ENCODE peak calls at places on chromosome 19, in four cellular contexts. Z is WTC11, Y is PC-9, R is Peyer's patch. V is an unnamed sample.

GRCh38 chr19:17865364-17866311 is 5.9 kb downstream of the RPL18A start:
- DNase-seq in Z (no peak), R (no peak), Y (peak), V (no peak)

GRCh38 chr19:491146-491741 is 5.0 kb upstream of the MADCAM1 start:
- DNase-seq in Z (peak), Y (no peak), R (no peak), V (no peak)

GRCh38 chr19:2982983-2983350 is 5.6 kb downstream of the TLE6 start:
- DNase-seq in Y (no peak), R (no peak), Z (no peak), V (no peak)

GRCh38 chr19:13172335-13173128 is 22.3 kb downstream of the IER2 start:
- DNase-seq in R (peak), Y (peak), Z (no peak), V (no peak)

GRCh38 chr19:18119243-18120105 is 21.9 kb downstream of the MAST3 start:
- DNase-seq in R (peak), Y (no peak), Z (no peak), V (no peak)

GRCh38 chr19:295687-296370 is 4.6 kb upstream of the PLPP2 start:
- DNase-seq in R (no peak), Z (no peak), Y (no peak), V (no peak)

GRCh38 chr19:4042731-4043082 is 24.0 kb downstream of the ZBTB7A start:
- DNase-seq in Z (no peak), R (no peak), Y (peak), V (no peak)

GRCh38 chr19:15448778-15449619 is 757 bp downstream of the WIZ start:
- DNase-seq in Y (no peak), Z (no peak), R (no peak), V (peak)

GRCh38 chr19:1819211-1819975 is 7.3 kb upstream of the ATP8B3 start:
- DNase-seq in Y (no peak), R (no peak), Z (no peak), V (no peak)

GRCh38 chr19:5951338-5951861 is 26.5 kb downstream of the RANBP3 start:
- DNase-seq in R (peak), Z (peak), Y (no peak), V (no peak)

GRCh38 chr19:30076751-30077670 is 135.0 kb downstream of the URI1 start:
- DNase-seq in Y (no peak), Z (no peak), R (no peak), V (no peak)

GRCh38 chr19:6076675-6077463 is 33.4 kb downstream of the RFX2 start:
- DNase-seq in Z (no peak), Y (peak), R (no peak), V (no peak)

GRCh38 chr19:1684573-1684912 is 32.1 kb upstream of the TCF3 start:
- DNase-seq in R (no peak), Y (no peak), Z (no peak), V (no peak)

GRCh38 chr19:18156841-18157464 is 4.0 kb downstream of the PIK3R2 start:
- DNase-seq in Y (no peak), Z (no peak), R (no peak), V (no peak)

GRCh38 chr19:54439174-54439851 is 9.7 kb upstream of the LENG8 start:
- DNase-seq in Z (peak), R (no peak), Y (peak), V (peak)

GRCh38 chr19:1501200-1501595 is 10.2 kb downstream of the REEP6 start:
- DNase-seq in Y (peak), Z (no peak), R (no peak), V (no peak)

GRCh38 chr19:13640611-13641010 is 123.7 kb upstream of the MRI1 start:
- DNase-seq in Y (no peak), R (no peak), Z (no peak), V (no peak)

GRCh38 chr19:7554565-7554964 is 19.0 kb downstream of the PNPLA6 start:
- DNase-seq in Z (no peak), Y (no peak), R (no peak), V (no peak)

GRCh38 chr19:4868286-4868834 is 893 bp upstream of the PLIN3 start:
- DNase-seq in R (no peak), Z (no peak), Y (no peak), V (no peak)

GRCh38 chr19:17495639-17496265 is 15.7 kb upstream of the PGLS start:
- DNase-seq in R (no peak), Y (no peak), Z (no peak), V (no peak)

GRCh38 chr19:50036905-50037304 is 11.1 kb downstream of the ZNF473 start:
- DNase-seq in Y (no peak), Z (no peak), R (no peak), V (no peak)

GRCh38 chr19:51783373-51783772 is 11.6 kb upstream of the FPR3 start:
- DNase-seq in Y (no peak), Z (peak), R (no peak), V (no peak)

GRCh38 chr19:17795495-17795856 is 538 bp downstream of the B3GNT3 start:
- DNase-seq in Z (no peak), R (no peak), Y (peak), V (no peak)

GRCh38 chr19:31253816-31254551 is 95.3 kb downstream of the TSHZ3 start:
- DNase-seq in Y (no peak), Z (no peak), R (no peak), V (no peak)

GRCh38 chr19:50906217-50906616 is 5.0 kb downstream of the KLK4 start:
- DNase-seq in Y (no peak), Z (peak), R (no peak), V (peak)

GRCh38 chr19:55255618-55256423 is 3.0 kb downstream of the PPP6R1 start:
- DNase-seq in Y (peak), Z (no peak), R (peak), V (peak)

GRCh38 chr19:18672606-18673337 is 10.7 kb upstream of the CRTC1 start:
- DNase-seq in Y (peak), Z (no peak), R (no peak), V (no peak)

GRCh38 chr19:58218899-58219298 is 9.8 kb upstream of the ZNF544 start:
- DNase-seq in Y (no peak), R (no peak), Z (peak), V (no peak)

GRCh38 chr19:8129061-8129460 is 20.3 kb downstream of the FBN3 start:
- DNase-seq in Z (no peak), Y (no peak), R (no peak), V (no peak)

GRCh38 chr19:39778763-39779162 is at the start of gene LEUTX:
- DNase-seq in R (no peak), Y (no peak), Z (no peak), V (no peak)

GRCh38 chr19:58538257-58539168 is 5.4 kb upstream of the TRIM28 start:
- DNase-seq in Y (no peak), Z (peak), R (no peak), V (peak)

GRCh38 chr19:6069268-6069771 is 41.0 kb downstream of the RFX2 start:
- DNase-seq in R (no peak), Y (no peak), Z (no peak), V (no peak)

GRCh38 chr19:28008695-28009094 is 1204.3 kb downstream of the UQCRFS1 start:
- DNase-seq in R (no peak), Z (no peak), Y (no peak), V (no peak)

GRCh38 chr19:28014821-28015405 is 1198.0 kb downstream of the UQCRFS1 start:
- DNase-seq in Z (no peak), R (no peak), Y (no peak), V (no peak)

GRCh38 chr19:28010656-28011055 is 1202.3 kb downstream of the UQCRFS1 start:
- DNase-seq in Y (no peak), Z (no peak), R (no peak), V (no peak)

GRCh38 chr19:28009696-28010095 is 1203.3 kb downstream of the UQCRFS1 start:
- DNase-seq in Y (no peak), R (no peak), Z (no peak), V (no peak)

DNA sequence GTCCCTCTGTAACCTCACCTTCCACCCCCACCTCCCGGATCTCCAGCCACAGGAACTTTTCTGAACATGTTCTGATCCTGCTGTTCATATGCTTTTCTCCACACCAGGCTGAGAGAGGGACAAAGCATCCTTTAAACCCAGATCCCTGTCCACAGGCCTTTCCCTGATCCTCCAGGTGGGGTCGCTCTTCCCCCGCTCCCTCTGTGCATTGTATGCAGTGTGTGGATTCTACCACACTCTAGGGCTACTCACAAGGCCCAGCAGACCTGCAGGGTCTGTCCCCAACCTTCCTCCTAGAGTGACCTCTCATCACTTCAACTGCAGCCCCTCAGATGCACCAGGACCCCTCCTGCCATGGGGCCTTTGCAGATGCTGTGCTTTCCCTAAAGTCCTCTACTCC is 1200.6 kb downstream of the UQCRFS1 start:
- DNase-seq in Y (no peak), R (no peak), Z (peak), V (no peak)
- TF ChIP-seq CTCF in Y (no peak), R (no peak), Z (peak), V (peak)

DNA sequence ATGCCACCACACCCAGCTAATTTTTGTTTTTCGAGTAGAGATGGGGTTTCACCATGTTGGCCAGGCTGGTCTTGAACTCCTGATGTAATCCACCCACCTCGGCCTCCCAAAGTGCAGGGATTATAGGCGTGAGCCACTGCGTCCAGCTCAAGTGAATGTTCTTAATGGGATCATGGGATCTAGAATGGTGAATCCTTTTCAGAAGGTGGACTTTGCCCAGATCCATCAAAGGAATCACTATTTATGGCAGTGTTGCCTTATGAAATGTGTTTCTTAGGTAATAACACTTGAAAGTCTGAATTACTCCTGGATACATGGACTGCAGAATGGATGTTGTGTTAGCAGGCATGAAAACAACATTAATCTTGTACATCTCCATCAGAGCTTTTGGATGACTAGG is 20.3 kb downstream of the ARHGAP35 start:
- DNase-seq in R (no peak), Z (no peak), Y (no peak), V (no peak)
- TF ChIP-seq CTCF in R (no peak), Z (no peak), Y (no peak), V (no peak)

DNA sequence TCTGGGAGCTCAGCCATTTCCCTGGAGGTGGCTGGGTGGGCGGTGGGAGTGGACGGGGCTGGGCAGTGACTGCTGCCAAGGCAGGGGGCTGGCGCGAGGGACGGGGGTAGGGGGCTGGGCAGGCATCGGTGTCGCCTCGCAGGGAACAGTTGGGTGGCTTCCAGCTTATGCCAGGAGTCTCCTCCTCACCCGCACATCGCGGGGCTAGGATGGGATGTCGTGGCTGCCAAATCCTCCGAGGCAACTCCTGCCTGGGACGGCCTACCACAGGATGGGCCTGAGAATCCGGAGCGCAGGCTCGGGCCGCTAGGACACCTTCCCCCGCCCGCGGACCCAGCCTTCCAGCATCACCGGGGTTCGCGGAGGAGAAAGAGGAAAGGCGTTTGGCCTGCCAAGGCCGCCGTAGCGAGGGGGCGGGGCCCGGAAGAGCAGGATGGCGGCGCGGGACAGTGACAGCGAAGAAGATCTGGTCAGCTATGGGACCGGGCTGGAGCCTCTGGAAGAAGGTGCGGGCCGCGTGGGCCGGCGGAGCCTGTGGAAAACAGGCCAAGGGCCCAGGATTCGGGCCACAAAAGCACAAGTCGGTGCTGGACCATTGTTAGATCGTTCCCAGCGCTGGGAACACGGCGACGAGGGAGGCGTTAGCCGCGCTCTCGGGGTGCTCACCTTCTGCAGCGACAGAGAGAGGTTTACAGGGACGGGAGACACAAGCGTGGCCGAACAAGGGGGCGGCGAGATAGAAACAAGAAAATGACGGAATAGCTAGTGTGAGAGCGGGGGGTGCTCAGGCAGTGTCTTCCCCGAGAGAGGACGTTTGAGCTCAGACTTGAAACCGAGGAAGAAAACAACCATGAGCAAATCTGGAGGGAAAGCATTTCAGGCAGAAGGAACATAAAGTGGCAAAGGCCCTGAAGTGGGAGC is at the start of gene GPATCH1:
- DNase-seq in R (peak), Z (peak), Y (peak), V (peak)
- TF ChIP-seq CTCF in R (no peak), Z (no peak), Y (no peak), V (no peak)

GRCh38 chr19:57068921-57069697 is 50.7 kb upstream of the USP29 start:
- DNase-seq in Z (peak), Y (no peak), R (no peak), V (no peak)
- TF ChIP-seq CTCF in Z (no peak), Y (peak), R (no peak), V (no peak)

GRCh38 chr19:33132021-33132420 is at the start of gene WDR88:
- DNase-seq in Z (peak), R (no peak), Y (no peak), V (no peak)

GRCh38 chr19:33133438-33134031 is 1.6 kb downstream of the WDR88 start:
- DNase-seq in R (no peak), Y (no peak), Z (peak), V (peak)

GRCh38 chr19:33130433-33130832 is 1.5 kb upstream of the WDR88 start:
- DNase-seq in R (no peak), Y (no peak), Z (no peak), V (no peak)

GRCh38 chr19:33134571-33135041 is 2.7 kb downstream of the WDR88 start:
- DNase-seq in Y (no peak), R (no peak), Z (peak), V (peak)

DNA sequence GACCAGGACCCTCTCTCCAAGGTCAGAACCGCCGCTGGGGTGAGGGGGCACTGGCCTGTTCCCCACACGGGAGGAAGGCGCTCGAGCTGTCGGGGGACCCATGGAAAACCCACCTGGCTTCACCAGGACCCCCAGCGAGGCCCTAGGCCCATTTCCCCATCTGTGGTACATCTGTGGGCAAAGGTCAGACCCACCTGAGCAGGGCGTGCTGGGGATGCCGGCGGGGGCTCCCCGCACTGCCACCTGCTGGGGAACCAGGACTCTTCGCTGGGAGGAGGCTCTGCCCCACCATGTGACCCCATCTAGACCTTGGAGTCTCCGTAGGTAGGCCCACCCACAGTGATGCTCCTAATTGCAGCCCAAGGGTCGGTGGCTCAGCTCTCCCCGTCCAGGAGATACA is 511 bp downstream of the WDR88 start:
- DNase-seq in R (no peak), Y (no peak), Z (peak), V (no peak)
- TF ChIP-seq CTCF in R (no peak), Y (no peak), Z (no peak), V (no peak)

DNA sequence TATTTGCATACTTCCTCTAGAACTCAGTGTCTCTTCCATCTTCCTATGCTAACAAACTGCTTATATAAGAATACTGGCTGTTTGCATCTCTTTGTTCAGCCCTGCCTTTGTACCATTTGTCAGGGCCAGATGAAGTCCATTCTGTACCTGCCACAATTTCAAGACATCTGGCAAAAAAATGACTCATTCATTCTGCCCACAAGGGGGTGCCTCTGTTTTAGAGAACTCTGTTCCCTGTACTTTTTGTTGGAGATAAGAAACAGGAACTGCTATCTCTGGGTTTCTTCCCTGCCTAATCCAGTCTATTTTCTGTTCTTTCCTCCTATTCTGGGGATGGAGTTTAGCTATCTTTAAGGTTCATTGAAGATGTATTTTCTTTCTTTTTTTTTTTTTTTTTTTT is 23.0 kb downstream of the ZNF568 start:
- DNase-seq in Z (no peak), Y (no peak), R (no peak), V (no peak)
- TF ChIP-seq CTCF in Z (no peak), Y (no peak), R (no peak), V (no peak)

DNA sequence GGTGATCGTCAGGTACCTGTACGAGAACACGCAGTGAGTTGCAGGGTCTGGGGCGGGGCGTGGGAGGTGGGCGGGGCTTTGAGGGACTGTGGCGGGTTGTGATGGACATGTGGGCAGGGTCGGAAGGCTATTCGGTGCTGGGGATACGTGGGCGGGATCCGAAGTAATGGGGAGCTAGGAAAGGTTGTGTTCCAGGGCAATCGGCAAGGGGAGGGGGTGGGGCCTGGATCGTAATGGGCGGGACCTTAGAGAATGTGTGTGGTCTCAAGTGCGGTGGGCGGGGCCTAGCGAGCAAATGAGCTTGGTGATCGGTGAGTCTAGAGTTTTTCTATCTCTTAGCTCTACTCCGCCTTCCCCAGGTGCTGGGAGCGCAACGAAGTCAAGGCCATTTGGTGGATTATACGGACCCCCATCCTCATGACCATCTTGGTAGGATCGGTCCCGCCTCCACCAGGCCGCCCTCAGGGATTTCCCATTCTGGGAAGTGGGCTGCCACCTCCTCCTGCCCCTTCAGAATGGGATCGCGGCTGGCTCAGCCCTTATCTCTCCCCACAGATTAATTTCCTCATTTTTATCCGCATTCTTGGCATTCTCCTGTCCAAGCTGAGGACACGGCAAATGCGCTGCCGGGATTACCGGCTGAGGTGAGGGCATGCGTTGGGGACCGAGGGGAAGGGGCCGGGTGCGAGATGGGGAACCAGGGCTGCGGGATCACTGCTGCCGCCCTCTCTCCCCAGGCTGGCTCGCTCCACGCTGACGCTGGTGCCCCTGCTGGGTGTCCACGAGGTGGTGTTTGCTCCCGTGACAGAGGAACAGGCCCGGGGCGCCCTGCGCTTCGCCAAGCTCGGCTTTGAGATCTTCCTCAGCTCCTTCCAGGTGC is 9.6 kb downstream of the GIPR start:
- DNase-seq in Z (peak), R (peak), Y (peak), V (peak)
- TF ChIP-seq CTCF in Z (no peak), R (no peak), Y (no peak), V (no peak)

GRCh38 chr19:28977826-28978225 is 235.1 kb downstream of the UQCRFS1 start:
- DNase-seq in R (no peak), Y (no peak), Z (peak), V (peak)
- TF ChIP-seq CTCF in R (no peak), Y (peak), Z (peak), V (peak)

GRCh38 chr19:9848060-9848459 is 12.9 kb downstream of the PIN1 start:
- DNase-seq in Z (peak), R (no peak), Y (no peak), V (peak)
- TF ChIP-seq CTCF in Z (peak), R (peak), Y (peak), V (peak)

GRCh38 chr19:46173886-46174475 is 25.9 kb downstream of the IGFL2 start:
- DNase-seq in Y (no peak), R (no peak), Z (no peak), V (no peak)
- TF ChIP-seq CTCF in Y (no peak), R (no peak), Z (no peak), V (no peak)

V was measured in nephron progenitor cell.